ENCODE peak calls at places on chromosomes 1 and 21, in five cellular contexts. K is effector memory CD4-positive, alpha-beta T cell; S is AG04450; B is brain microvascular endothelial cell; Q is keratinocyte. R is an unnamed sample. For H3K27me3, the result is how much of the 10 kb centered on the place peaks cover.

GRCh38 chr1:54540891-54541290 is 7.1 kb upstream of the ACOT11 start:
- DNase-seq in K (no peak), S (no peak), B (no peak), Q (no peak), R (no peak)

GRCh38 chr1:41462680-41463004 is 21.8 kb downstream of the EDN2 start:
- DNase-seq in K (no peak), S (no peak), B (no peak), Q (no peak), R (no peak)

GRCh38 chr21:32135401-32136363 is 143.2 kb downstream of the MIS18A start:
- DNase-seq in K (no peak), S (no peak), B (peak), Q (no peak), R (no peak)

GRCh38 chr1:243482237-243483022 is 226.6 kb downstream of the SDCCAG8 start:
- DNase-seq in K (no peak), S (no peak), B (peak), Q (peak), R (no peak)

GRCh38 chr1:86197206-86197855 is 40.8 kb upstream of the COL24A1 start:
- DNase-seq in K (no peak), S (no peak), B (no peak), Q (no peak), R (no peak)

GRCh38 chr1:187067160-187067559 is 238.4 kb downstream of the PLA2G4A start:
- DNase-seq in K (no peak), S (no peak), B (no peak), Q (no peak), R (no peak)

GRCh38 chr1:234755449-234755863 is 145.5 kb upstream of the IRF2BP2 start:
- DNase-seq in K (no peak), S (peak), B (peak), Q (no peak), R (no peak)

GRCh38 chr21:21324297-21324696 is 326.1 kb downstream of the NCAM2 start:
- DNase-seq in K (no peak), S (no peak), B (no peak), Q (no peak), R (no peak)

GRCh38 chr1:67642694-67643093 is 42.3 kb upstream of the GADD45A start:
- DNase-seq in K (no peak), S (no peak), B (no peak), Q (no peak), R (no peak)

GRCh38 chr1:229114315-229114714 is 156.6 kb upstream of the RAB4A start:
- DNase-seq in K (no peak), S (no peak), B (no peak), Q (no peak), R (no peak)

GRCh38 chr1:5645929-5646328 is 346.3 kb downstream of the NPHP4 start:
- DNase-seq in K (no peak), S (no peak), B (no peak), Q (no peak), R (no peak)
- H3K27me3 ChIP-seq in K (under half), S (under half), B (under half), Q (under half), R (under half)

GRCh38 chr1:204451352-204452124 is 39.9 kb upstream of the PPP1R15B start:
- DNase-seq in K (no peak), S (no peak), B (no peak), Q (no peak), R (no peak)
- H3K27ac ChIP-seq in K (peak), S (no peak), B (no peak), Q (no peak), R (peak)

GRCh38 chr21:42083361-42083690 is 12.2 kb downstream of the UMODL1 start:
- DNase-seq in K (no peak), S (no peak), B (no peak), Q (no peak), R (no peak)
- H3K27me3 ChIP-seq in K (under half), S (under half), B (under half), Q (under half), R (under half)

GRCh38 chr1:224459936-224460335 is 25.3 kb upstream of the WDR26 start:
- DNase-seq in K (no peak), S (no peak), B (no peak), Q (no peak), R (no peak)

GRCh38 chr1:224458296-224458695 is 23.7 kb upstream of the WDR26 start:
- DNase-seq in K (no peak), S (no peak), B (no peak), Q (no peak), R (no peak)

GRCh38 chr1:224457782-224458144 is 23.2 kb upstream of the WDR26 start:
- DNase-seq in K (no peak), S (no peak), B (no peak), Q (no peak), R (no peak)

GRCh38 chr1:224456637-224456953 is 22.0 kb upstream of the WDR26 start:
- DNase-seq in K (no peak), S (no peak), B (no peak), Q (no peak), R (no peak)

DNA sequence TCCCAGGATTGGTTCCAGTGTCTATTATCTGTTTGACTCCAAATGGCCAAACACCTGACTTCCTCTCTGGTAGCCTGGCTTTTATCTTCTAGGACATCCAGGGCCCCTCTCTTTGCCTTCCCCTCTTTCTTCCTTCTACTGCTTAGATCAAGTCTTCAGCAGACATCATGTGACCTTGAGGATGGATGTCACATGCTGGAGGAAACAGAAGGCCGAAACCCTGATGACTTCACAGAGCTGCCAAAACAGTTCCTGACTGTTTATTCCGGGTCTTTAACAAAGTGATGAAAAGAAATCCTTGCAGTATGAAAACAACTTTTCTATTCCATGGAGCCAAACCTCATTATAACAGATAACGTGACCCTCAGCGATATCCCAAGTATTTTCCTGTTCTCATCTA is 24.5 kb upstream of the WDR26 start:
- DNase-seq in K (no peak), S (no peak), B (no peak), Q (no peak), R (no peak)
- H3K27ac ChIP-seq in K (no peak), S (no peak), B (no peak), Q (no peak), R (no peak)

GRCh38 chr1:201751872-201752271 is 77.1 kb upstream of the IPO9 start:
- DNase-seq in K (no peak), S (no peak), B (no peak), Q (no peak), R (no peak)

GRCh38 chr1:201748331-201748730 is 80.6 kb upstream of the IPO9 start:
- DNase-seq in K (no peak), S (peak), B (peak), Q (peak), R (no peak)

GRCh38 chr1:201750934-201751333 is 78.0 kb upstream of the IPO9 start:
- DNase-seq in K (no peak), S (no peak), B (peak), Q (no peak), R (peak)

GRCh38 chr1:201750120-201750519 is 78.8 kb upstream of the IPO9 start:
- DNase-seq in K (no peak), S (no peak), B (no peak), Q (no peak), R (no peak)

DNA sequence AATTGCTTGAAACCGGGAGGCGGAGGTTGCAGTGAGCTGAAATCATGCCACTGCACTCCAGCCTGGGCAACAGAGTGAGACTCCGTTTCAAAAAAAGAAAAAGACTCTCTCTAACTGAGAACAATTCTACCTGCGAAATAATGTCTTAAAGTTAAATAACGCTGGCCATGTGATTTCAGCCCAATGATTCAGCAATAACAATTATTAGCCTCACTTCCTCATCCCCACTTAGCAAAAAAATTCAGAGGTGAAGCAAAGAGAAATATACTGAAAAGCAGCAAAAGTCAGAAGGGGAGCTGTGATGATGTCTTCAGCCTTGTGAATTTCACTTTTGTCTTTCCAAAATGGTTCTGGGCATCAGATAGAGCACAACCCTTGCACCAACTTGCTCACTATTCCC is 79.9 kb upstream of the IPO9 start:
- DNase-seq in K (no peak), S (no peak), B (no peak), Q (no peak), R (no peak)
- H3K27me3 ChIP-seq in K (under half), S (under half), B (under half), Q (under half), R (under half)

R was measured in CD4-positive, CD25-positive, alpha-beta regulatory T cell.